ENCODE peak calls at places on chromosome 17, in ten cellular contexts. Q is colonic mucosa; U is T47D; B is activated gamma-delta T cell treated with anti-CD3 and anti-CD28 coated beads, Interleukin-2, amount 50 U/mL, for 16 hours; P is hepatic stellate cell; R is neural progenitor cell; V is RWPE1; X is left cardiac atrium; D is kidney tubule cell; H is posterior vena cava. A is an unnamed sample.
A peak's percentile ranks its signal among the peaks of the same experiment; 100 is the strongest.

GRCh38 chr17:9519873-9520272 is 55.7 kb downstream of the STX8 start:
- DNase-seq in B (no peak), R (no peak), X (no peak), Q (no peak), P (no peak), H (no peak), D (no peak), V (no peak), U (no peak), A (no peak)

GRCh38 chr17:78430892-78431691 is 52.6 kb downstream of the PGS1 start:
- DNase-seq in Q (no peak), U (no peak), R (no peak), D (no peak), B (no peak), P (no peak), H (no peak), X (no peak), V (no peak), A (no peak)

GRCh38 chr17:64449545-64449944 is 630 bp downstream of the MILR1 start:
- DNase-seq in P (no peak), R (no peak), X (no peak), D (no peak), H (no peak), V (no peak), Q (no peak), U (no peak), B (no peak), A (no peak)

GRCh38 chr17:65163990-65164495 is 26.9 kb downstream of the RGS9 start:
- DNase-seq in R (no peak), B (peak; percentile 4), V (peak; percentile 44), X (no peak), P (peak; percentile 61), Q (no peak), U (no peak), H (no peak), D (peak; percentile 62), A (peak; percentile 8)

GRCh38 chr17:81250286-81251090 is 11.4 kb downstream of the NDUFAF8 start:
- DNase-seq in U (no peak), B (no peak), X (no peak), P (no peak), H (no peak), Q (no peak), V (no peak), D (no peak), R (no peak), A (no peak)

GRCh38 chr17:40753804-40754203 is 1.3 kb downstream of the KRT25 start:
- DNase-seq in X (no peak), B (no peak), P (no peak), Q (no peak), U (no peak), H (no peak), V (no peak), D (peak; percentile 72), R (no peak), A (no peak)

GRCh38 chr17:56635640-56636039 is 42.1 kb downstream of the NOG start:
- DNase-seq in U (no peak), H (no peak), D (peak; percentile 33), Q (no peak), P (no peak), B (no peak), V (no peak), R (no peak), X (no peak), A (no peak)

GRCh38 chr17:48296453-48296852 is 133.6 kb downstream of the SKAP1 start:
- DNase-seq in P (no peak), V (no peak), X (no peak), B (no peak), U (no peak), D (no peak), Q (no peak), R (no peak), H (no peak), A (no peak)

GRCh38 chr17:7213895-7214299 is 5.7 kb downstream of the DLG4 start:
- DNase-seq in R (peak; percentile 100), D (peak; percentile 74), U (peak; percentile 84), P (peak; percentile 74), V (peak; percentile 73), X (peak; percentile 81), H (peak; percentile 93), B (no peak), Q (no peak), A (no peak)

GRCh38 chr17:44331249-44331760 is 6.7 kb upstream of the SLC25A39 start:
- DNase-seq in R (peak; percentile 89), X (no peak), D (peak; percentile 82), B (peak; percentile 62), P (peak; percentile 67), H (no peak), Q (peak; percentile 87), V (no peak), U (peak; percentile 90), A (peak; percentile 91)

GRCh38 chr17:27601069-27601974 is 29.7 kb upstream of the LGALS9 start:
- DNase-seq in Q (peak; percentile 91), H (peak; percentile 88), U (peak; percentile 83), R (peak; percentile 83), V (peak; percentile 69), P (peak; percentile 84), X (peak; percentile 83), D (peak; percentile 70), B (peak; percentile 82), A (peak; percentile 78)

GRCh38 chr17:36949461-36949927 is 740 bp downstream of the AATF start:
- DNase-seq in P (no peak), D (peak; percentile 52), Q (no peak), R (peak; percentile 50), V (no peak), H (no peak), B (no peak), U (peak; percentile 57), X (no peak), A (no peak)

GRCh38 chr17:36461330-36462110 is 25.0 kb upstream of the ZNHIT3 start:
- DNase-seq in V (no peak), B (no peak), D (no peak), X (no peak), R (no peak), Q (no peak), U (no peak), P (no peak), H (peak; percentile 55), A (no peak)

GRCh38 chr17:3512512-3513171 is 36.8 kb downstream of the ASPA start:
- DNase-seq in H (peak; percentile 88), D (peak; percentile 48), U (no peak), Q (peak; percentile 38), V (no peak), P (no peak), B (no peak), X (peak; percentile 85), R (peak; percentile 77), A (no peak)

GRCh38 chr17:6608321-6608720 is 32.2 kb downstream of the KIAA0753 start:
- DNase-seq in Q (no peak), B (no peak), X (no peak), H (no peak), R (no peak), U (no peak), D (peak; percentile 86), P (no peak), V (peak; percentile 75), A (peak; percentile 3)

GRCh38 chr17:83193336-83194188 is 114.2 kb downstream of the METRNL start:
- DNase-seq in B (no peak), H (peak; percentile 83), V (no peak), X (peak; percentile 21), U (peak; percentile 86), R (no peak), Q (no peak), P (no peak), D (peak; percentile 80), A (no peak)

GRCh38 chr17:66637491-66637890 is 197.4 kb upstream of the CACNG5 start:
- DNase-seq in R (no peak), H (no peak), U (no peak), P (no peak), X (no peak), Q (no peak), V (peak; percentile 62), D (peak; percentile 96), B (no peak), A (no peak)

GRCh38 chr17:66689192-66689591 is 145.7 kb upstream of the CACNG5 start:
- DNase-seq in P (no peak), B (no peak), H (no peak), X (no peak), D (no peak), Q (no peak), R (no peak), V (no peak), U (no peak), A (no peak)

GRCh38 chr17:35174835-35175334 is 19.3 kb downstream of the SLC35G3 start:
- DNase-seq in P (no peak), U (no peak), Q (no peak), V (no peak), H (no peak), D (no peak), B (no peak), R (no peak), X (no peak), A (no peak)

GRCh38 chr17:80643700-80644099 is 99.1 kb downstream of the RPTOR start:
- DNase-seq in U (no peak), R (no peak), B (no peak), H (no peak), V (no peak), X (no peak), D (no peak), P (no peak), Q (no peak), A (no peak)

GRCh38 chr17:15231851-15232516 is 33.1 kb downstream of the PMP22 start:
- DNase-seq in R (no peak), U (no peak), Q (no peak), P (no peak), X (no peak), D (no peak), V (no peak), H (no peak), B (no peak), A (no peak)

GRCh38 chr17:27572665-27573064 is 58.3 kb upstream of the LGALS9 start:
- DNase-seq in V (no peak), U (no peak), Q (no peak), X (no peak), B (peak; percentile 9), D (no peak), R (no peak), P (no peak), H (no peak), A (no peak)

GRCh38 chr17:30482555-30482954 is 5.3 kb downstream of the GOSR1 start:
- DNase-seq in P (no peak), Q (no peak), R (no peak), X (no peak), H (no peak), U (no peak), D (no peak), V (no peak), B (no peak), A (no peak)

GRCh38 chr17:77474292-77474988 is 333.7 kb downstream of the SEC14L1 start:
- DNase-seq in X (peak; percentile 19), V (no peak), B (no peak), P (no peak), R (no peak), H (no peak), U (no peak), Q (no peak), D (no peak), A (no peak)

GRCh38 chr17:7769854-7770253 is 52.3 kb downstream of the DNAH2 start:
- DNase-seq in D (no peak), P (no peak), X (no peak), U (no peak), H (no peak), V (no peak), R (no peak), B (no peak), Q (no peak), A (no peak)

GRCh38 chr17:59858167-59858790 is 34.5 kb downstream of the TUBD1 start:
- DNase-seq in B (no peak), P (no peak), V (no peak), U (no peak), R (no peak), D (no peak), Q (no peak), X (no peak), H (no peak), A (no peak)

GRCh38 chr17:77725851-77726250 is 232.7 kb upstream of the TNRC6C start:
- DNase-seq in H (no peak), U (no peak), B (no peak), Q (peak; percentile 11), V (no peak), R (no peak), D (no peak), X (no peak), P (no peak), A (no peak)

A was measured in Calu3.